ENCODE peak calls at places on chromosomes 4 and X, in four cellular contexts. O, E, Y and D are unnamed samples.
A peak's percentile ranks its signal among the peaks of the same experiment; 100 is the strongest.

GRCh38 chr4:173494013-173494970 is 35.7 kb downstream of the HAND2 start:
- DNase-seq in O (peak; percentile 66), E (peak; percentile 27), Y (no peak), D (peak; percentile 72)

GRCh38 chrX:87621697-87622096 is 104.1 kb downstream of the KLHL4 start:
- DNase-seq in O (no peak), E (no peak), Y (no peak), D (no peak)

GRCh38 chr4:185925910-185926360 is 113.9 kb upstream of the SORBS2 start:
- DNase-seq in O (no peak), E (no peak), Y (no peak), D (no peak)

GRCh38 chr4:138542191-138542771 is 300.1 kb upstream of the SLC7A11 start:
- DNase-seq in O (no peak), E (no peak), Y (no peak), D (no peak)

GRCh38 chr4:78720994-78721677 is 55.0 kb upstream of the BMP2K start:
- DNase-seq in O (peak; percentile 13), E (peak; percentile 31), Y (no peak), D (no peak)

GRCh38 chrX:11349661-11350337 is 56.6 kb downstream of the AMELX start:
- DNase-seq in O (no peak), E (no peak), Y (no peak), D (no peak)

GRCh38 chrX:12007881-12008280 is 130.4 kb upstream of the FRMPD4 start:
- DNase-seq in O (no peak), E (no peak), Y (no peak), D (peak; percentile 4)

GRCh38 chr4:110087116-110087708 is 111.2 kb downstream of the ELOVL6 start:
- DNase-seq in O (no peak), E (no peak), Y (no peak), D (peak; percentile 51)

GRCh38 chr4:173527103-173527876 is 2.7 kb downstream of the HAND2 start:
- DNase-seq in O (no peak), E (no peak), Y (no peak), D (no peak)

GRCh38 chrX:153507484-153508178 is 9.8 kb upstream of the ATP2B3 start:
- DNase-seq in O (peak; percentile 27), E (peak; percentile 88), Y (peak; percentile 94), D (peak; percentile 26)

GRCh38 chrX:129825746-129826505 is 17.8 kb downstream of the ZDHHC9 start:
- DNase-seq in O (peak; percentile 59), E (no peak), Y (no peak), D (no peak)

GRCh38 chr4:156790866-156791265 is 180.7 kb downstream of the PDGFC start:
- DNase-seq in O (peak; percentile 53), E (no peak), Y (no peak), D (no peak)

GRCh38 chrX:108122748-108123147 is 31.2 kb downstream of the ATG4A start:
- DNase-seq in O (no peak), E (no peak), Y (no peak), D (no peak)

GRCh38 chrX:9635805-9636204 is 129.8 kb downstream of the GPR143 start:
- DNase-seq in O (no peak), E (no peak), Y (no peak), D (no peak)

GRCh38 chr4:54254116-54254914 is 25.2 kb downstream of the PDGFRA start:
- DNase-seq in O (no peak), E (no peak), Y (no peak), D (no peak)

GRCh38 chr4:96845798-96846197 is 1005.9 kb downstream of the PDHA2 start:
- DNase-seq in O (no peak), E (no peak), Y (no peak), D (no peak)

GRCh38 chr4:124337874-124338273 is 374.7 kb downstream of the ANKRD50 start:
- DNase-seq in O (no peak), E (no peak), Y (peak; percentile 48), D (no peak)

GRCh38 chr4:64911846-64912245 is 502.6 kb upstream of the TECRL start:
- DNase-seq in O (no peak), E (no peak), Y (no peak), D (no peak)

GRCh38 chr4:168335621-168336020 is 17.1 kb upstream of the DDX60 start:
- DNase-seq in O (no peak), E (no peak), Y (no peak), D (no peak)

GRCh38 chr4:183960912-183961569 is 55.9 kb downstream of the STOX2 start:
- DNase-seq in O (no peak), E (no peak), Y (no peak), D (no peak)
- TF ChIP-seq MAX in O (no peak), E (no peak), Y (no peak), D (no peak)

GRCh38 chr4:127236875-127237274 is 395.9 kb upstream of the INTU start:
- DNase-seq in O (no peak), E (no peak), Y (no peak), D (no peak)
- TF ChIP-seq ZBTB33 in O (no peak), E (no peak), Y (no peak), D (no peak)

GRCh38 chr4:114417214-114417613 is 181.4 kb upstream of the UGT8 start:
- DNase-seq in O (peak; percentile 2), E (no peak), Y (peak; percentile 3), D (peak; percentile 10)
- TF ChIP-seq ELF1 in O (no peak), E (no peak), Y (no peak), D (no peak)

DNA sequence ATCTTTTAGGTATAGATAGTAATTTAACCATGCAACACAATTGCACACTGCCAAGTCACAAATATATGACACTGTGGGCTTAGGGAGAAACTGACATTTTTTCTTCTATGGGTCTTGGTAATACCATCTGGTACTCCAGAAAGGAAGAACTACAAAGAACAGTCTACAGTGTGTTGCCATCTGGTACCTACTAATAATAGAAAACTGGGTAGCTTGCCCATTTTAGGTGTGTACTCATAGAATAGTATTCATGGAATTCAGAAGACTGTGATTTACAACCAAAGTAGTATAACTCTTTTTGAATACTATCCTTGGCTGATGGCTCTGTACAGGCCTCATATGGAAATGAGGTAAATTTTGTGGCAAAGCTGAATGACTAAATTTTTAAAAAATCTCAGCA is 132.6 kb upstream of the RPS6KA6 start:
- DNase-seq in O (no peak), E (no peak), Y (no peak), D (no peak)
- TF ChIP-seq MAX in O (no peak), E (no peak), Y (no peak), D (no peak)

GRCh38 chrX:56928546-56928945 is 66.8 kb downstream of the SPIN3 start:
- DNase-seq in O (no peak), E (no peak), Y (no peak), D (no peak)
- TF ChIP-seq ZBTB33 in O (no peak), E (no peak), Y (no peak), D (no peak)

DNA sequence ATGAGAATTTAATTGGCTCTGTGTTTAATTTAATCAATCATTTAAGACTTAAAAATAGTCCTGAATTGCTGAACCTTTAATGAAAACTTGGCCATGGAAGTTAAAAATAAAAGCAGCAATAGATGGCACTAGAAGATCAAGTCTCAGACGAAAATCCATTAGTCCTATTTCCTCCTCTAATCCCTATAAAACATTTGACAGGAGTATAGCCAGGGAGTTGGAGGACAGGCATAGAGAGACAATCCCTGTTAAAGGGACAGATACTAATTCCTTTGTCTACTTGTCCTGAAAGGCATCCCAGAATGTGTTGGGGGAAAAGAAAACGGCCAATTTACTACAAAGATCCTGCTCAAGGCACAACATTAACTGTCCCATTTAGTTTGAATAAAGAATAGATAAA is 276.3 kb upstream of the TACR3 start:
- DNase-seq in O (no peak), E (no peak), Y (no peak), D (peak; percentile 56)
- TF ChIP-seq ELF1 in O (no peak), E (no peak), Y (no peak), D (no peak)

GRCh38 chrX:103343105-103343504 is 13.1 kb downstream of the TCEAL7 start:
- DNase-seq in O (no peak), E (peak; percentile 23), Y (peak; percentile 44), D (peak; percentile 16)
- TF ChIP-seq MAX in O (no peak), E (no peak), Y (no peak), D (no peak)

DNA sequence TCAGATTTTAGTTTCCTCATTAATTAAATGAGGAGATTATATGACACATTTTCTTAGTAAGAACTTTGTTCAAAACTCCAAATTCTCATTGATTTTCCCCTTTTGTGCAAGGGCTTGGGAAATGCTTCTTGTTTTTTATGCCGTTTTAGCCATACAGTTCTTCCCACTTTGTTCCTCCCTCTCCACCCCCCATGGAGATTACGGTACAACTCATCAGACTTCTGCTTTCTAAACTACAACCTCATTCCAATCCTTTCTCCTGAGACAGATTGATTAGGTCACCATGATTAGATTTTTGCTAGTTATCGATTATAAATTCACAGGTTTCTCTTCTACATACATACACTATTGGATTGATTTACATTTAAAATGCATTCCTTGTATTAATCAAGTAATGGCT is 10.9 kb upstream of the BBS7 start:
- DNase-seq in O (no peak), E (no peak), Y (no peak), D (no peak)
- TF ChIP-seq ZBTB33 in O (no peak), E (no peak), Y (no peak), D (no peak)

DNA sequence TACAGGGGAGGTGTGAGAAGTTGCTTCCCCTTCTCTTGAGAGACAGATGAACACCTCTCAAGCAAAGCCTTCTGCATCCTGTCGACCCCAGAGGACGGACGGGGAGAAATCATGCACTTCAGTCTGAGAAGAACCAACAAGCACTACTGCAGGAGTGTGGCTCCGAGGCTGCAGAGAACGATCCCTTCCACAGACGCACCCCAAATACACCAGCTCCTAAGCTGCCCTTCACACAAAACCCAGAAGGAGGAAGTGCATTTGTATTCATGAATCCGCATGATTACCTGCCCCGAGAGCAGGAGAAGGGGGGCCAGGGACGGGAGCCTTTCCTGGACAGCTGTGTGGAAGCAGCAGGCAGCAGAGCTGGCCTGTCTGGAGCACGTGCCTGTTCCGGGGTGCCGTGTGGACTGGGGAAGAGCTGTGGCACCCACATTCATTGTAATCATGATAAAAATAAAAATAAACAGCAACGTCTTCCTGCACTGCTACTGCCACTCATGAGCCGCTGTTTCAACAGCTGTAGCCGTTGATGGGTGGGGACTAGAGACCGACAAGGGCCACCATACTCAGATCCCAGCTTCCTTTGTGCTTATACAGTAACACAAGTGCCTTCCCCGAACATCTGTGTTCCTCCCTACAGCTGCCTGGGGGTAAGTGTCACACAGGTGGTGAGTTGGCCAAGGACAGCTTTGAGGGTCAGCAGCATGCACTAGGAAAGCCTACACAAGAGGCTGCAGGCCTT is 42.9 kb downstream of the ACSL1 start:
- DNase-seq in O (no peak), E (no peak), Y (no peak), D (no peak)
- TF ChIP-seq ELF1 in O (no peak), E (no peak), Y (no peak), D (no peak)